ENCODE peak calls at places on chromosomes 2 and 18, in seven cellular contexts. One of them, this sample, is unnamed.
A peak's percentile ranks its signal among the peaks of the same experiment; 100 is the strongest.

GRCh38 chr18:12394428-12394827 is 13.3 kb upstream of the PRELID3A start:
- DNase-seq in stomach: no peak
- DNase-seq in transverse colon: peak; percentile 39
- DNase-seq in SK-N-MC: no peak
- DNase-seq in prostate gland: no peak
- DNase-seq in spleen: peak; percentile 66
- DNase-seq in K562: no peak
- DNase-seq in this sample: no peak

GRCh38 chr2:113832795-113833194 is 57.1 kb upstream of the ACTR3 start:
- DNase-seq in spleen: no peak
- DNase-seq in prostate gland: no peak
- DNase-seq in K562: no peak
- DNase-seq in transverse colon: no peak
- DNase-seq in SK-N-MC: no peak
- DNase-seq in stomach: no peak
- DNase-seq in this sample: no peak

GRCh38 chr2:51322612-51323011 is 290.7 kb upstream of the NRXN1 start:
- DNase-seq in K562: no peak
- DNase-seq in transverse colon: no peak
- DNase-seq in prostate gland: no peak
- DNase-seq in SK-N-MC: no peak
- DNase-seq in stomach: no peak
- DNase-seq in spleen: no peak
- DNase-seq in this sample: no peak

GRCh38 chr2:189086710-189087109 is 92.9 kb downstream of the COL5A2 start:
- DNase-seq in SK-N-MC: no peak
- DNase-seq in K562: no peak
- DNase-seq in stomach: no peak
- DNase-seq in spleen: no peak
- DNase-seq in transverse colon: no peak
- DNase-seq in prostate gland: no peak
- DNase-seq in this sample: no peak

GRCh38 chr2:205708231-205708631 is 25.9 kb downstream of the NRP2 start:
- DNase-seq in stomach: no peak
- DNase-seq in prostate gland: no peak
- DNase-seq in transverse colon: no peak
- DNase-seq in spleen: no peak
- DNase-seq in K562: no peak
- DNase-seq in SK-N-MC: no peak
- DNase-seq in this sample: no peak

GRCh38 chr18:9824474-9824832 is 61.3 kb upstream of the TXNDC2 start:
- DNase-seq in prostate gland: peak; percentile 29
- DNase-seq in stomach: no peak
- DNase-seq in SK-N-MC: no peak
- DNase-seq in K562: no peak
- DNase-seq in transverse colon: no peak
- DNase-seq in spleen: no peak
- DNase-seq in this sample: peak; percentile 91

GRCh38 chr2:115277366-115277765 is 834.9 kb downstream of the DPP10 start:
- DNase-seq in spleen: no peak
- DNase-seq in prostate gland: no peak
- DNase-seq in SK-N-MC: no peak
- DNase-seq in transverse colon: no peak
- DNase-seq in K562: no peak
- DNase-seq in stomach: no peak
- DNase-seq in this sample: no peak

GRCh38 chr2:188326669-188327301 is 35.1 kb downstream of the GULP1 start:
- DNase-seq in stomach: no peak
- DNase-seq in prostate gland: no peak
- DNase-seq in K562: peak; percentile 8
- DNase-seq in transverse colon: no peak
- DNase-seq in spleen: no peak
- DNase-seq in SK-N-MC: no peak
- DNase-seq in this sample: no peak

GRCh38 chr2:240987588-240987987 is 10.8 kb upstream of the SNED1 start:
- DNase-seq in transverse colon: peak; percentile 21
- DNase-seq in stomach: no peak
- DNase-seq in prostate gland: no peak
- DNase-seq in SK-N-MC: no peak
- DNase-seq in spleen: peak; percentile 65
- DNase-seq in K562: no peak
- DNase-seq in this sample: no peak

GRCh38 chr2:173898996-173899395 is 66.2 kb downstream of the SP3 start:
- DNase-seq in K562: no peak
- DNase-seq in prostate gland: no peak
- DNase-seq in SK-N-MC: no peak
- DNase-seq in stomach: no peak
- DNase-seq in spleen: no peak
- DNase-seq in transverse colon: no peak
- DNase-seq in this sample: no peak

GRCh38 chr2:37414470-37414949 is 70.1 kb downstream of the QPCT start:
- DNase-seq in prostate gland: no peak
- DNase-seq in stomach: no peak
- DNase-seq in transverse colon: no peak
- DNase-seq in spleen: no peak
- DNase-seq in K562: peak; percentile 27
- DNase-seq in SK-N-MC: no peak
- DNase-seq in this sample: no peak

DNA sequence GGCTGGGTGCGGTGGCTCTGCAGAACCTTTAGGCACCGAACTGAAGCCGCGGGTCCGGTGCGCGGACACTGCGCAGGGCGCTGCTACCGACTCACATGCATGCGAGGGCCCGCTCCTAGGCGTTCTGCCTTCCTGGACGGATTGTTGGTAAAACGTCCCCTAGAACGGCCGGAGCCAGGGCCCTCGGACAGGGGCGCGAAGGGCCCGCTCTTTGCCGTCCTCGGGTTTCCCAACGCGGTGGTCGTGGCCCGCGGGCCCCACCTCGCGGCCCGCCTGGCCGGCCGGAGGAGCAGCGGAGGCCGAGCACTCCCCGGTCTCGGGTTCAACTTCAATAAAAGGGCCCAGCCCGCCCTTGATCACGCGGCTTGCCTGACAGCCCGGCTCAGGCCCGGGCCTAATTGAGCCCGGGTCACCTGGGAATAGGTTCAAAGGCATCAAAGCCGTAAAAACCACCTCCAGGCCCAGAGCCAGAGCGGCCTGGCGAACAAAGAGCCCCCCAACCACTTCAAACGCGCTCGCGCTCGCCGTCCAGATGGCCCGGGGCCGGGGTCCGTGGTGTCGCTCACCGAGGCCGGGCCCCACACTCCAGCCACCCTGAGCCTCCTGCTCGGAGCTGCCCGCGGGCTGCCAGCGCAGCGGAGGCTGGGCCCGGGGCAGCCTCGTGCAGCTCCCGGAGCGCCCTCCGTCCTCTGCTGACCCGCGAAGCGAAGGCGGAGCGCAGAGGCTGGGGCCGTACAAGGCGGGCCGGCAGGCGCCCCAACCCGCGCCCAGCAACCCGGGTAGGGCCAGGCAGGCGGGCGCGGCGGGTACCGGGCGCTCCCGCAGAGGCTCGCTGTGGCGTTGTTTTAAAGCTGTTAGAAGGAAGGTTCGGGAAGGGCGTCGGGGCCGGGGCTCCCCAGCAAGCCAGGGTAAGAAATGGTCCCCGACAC is 1.1 kb upstream of the TWIST2 start:
- DNase-seq in spleen: no peak
- DNase-seq in SK-N-MC: no peak
- DNase-seq in transverse colon: no peak
- DNase-seq in stomach: no peak
- DNase-seq in prostate gland: no peak
- DNase-seq in K562: no peak
- DNase-seq in this sample: peak; percentile 86
- H3K4me3 ChIP-seq in spleen: peak overlapping the region; percentile 59
- H3K4me3 ChIP-seq in SK-N-MC: no peak overlapping the region
- H3K4me3 ChIP-seq in transverse colon: peak overlapping the region; percentile 60
- H3K4me3 ChIP-seq in stomach: peak overlapping the region; percentile 61
- H3K4me3 ChIP-seq in prostate gland: peak overlapping the region; percentile 54
- H3K4me3 ChIP-seq in K562: no peak overlapping the region
- H3K4me3 ChIP-seq in this sample: peak overlapping the region; percentile 78

DNA sequence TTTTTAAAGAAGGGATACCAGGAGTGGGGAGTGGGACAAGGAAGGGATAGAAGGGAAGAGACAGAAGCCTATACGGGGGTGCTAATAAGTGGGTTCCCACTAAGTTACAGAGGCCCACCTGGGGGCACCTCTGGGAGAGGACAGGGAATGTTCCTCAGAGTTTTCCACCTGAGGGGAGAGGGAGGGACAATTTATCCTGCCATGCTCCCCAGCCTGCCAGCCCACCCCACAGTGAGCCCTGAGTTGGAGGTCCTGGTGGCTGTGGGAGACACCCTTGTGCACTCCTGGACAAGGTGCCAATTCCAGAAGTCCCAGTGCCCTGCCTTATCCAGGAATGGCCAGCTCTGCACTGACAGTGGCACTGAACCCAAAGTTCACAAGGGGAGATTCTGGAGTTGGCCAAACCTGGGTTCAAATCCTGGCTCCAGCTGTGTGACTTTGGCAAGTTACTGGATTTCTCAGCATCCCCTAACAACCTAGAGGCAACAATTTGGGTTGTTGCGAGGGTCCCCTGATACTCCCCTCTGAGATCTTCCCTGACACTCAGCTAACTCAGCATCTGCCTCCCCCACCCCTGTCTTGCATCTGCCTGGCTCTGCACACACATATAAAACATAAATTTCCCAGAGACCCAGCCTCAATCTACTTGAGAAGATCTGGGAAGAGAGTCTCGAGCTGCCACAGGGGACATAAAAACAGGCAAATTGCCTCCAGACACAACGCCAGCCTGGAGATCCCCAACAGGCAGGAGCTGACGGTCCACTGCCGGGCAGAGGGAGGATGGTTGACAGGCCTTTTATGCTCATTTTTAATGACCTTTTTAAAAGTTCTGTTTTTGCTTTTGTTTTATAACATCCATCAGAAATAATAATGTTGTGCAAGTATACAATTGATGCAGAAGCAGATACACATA is 98.7 kb upstream of the ST3GAL5 start:
- DNase-seq in stomach: no peak
- DNase-seq in K562: no peak
- DNase-seq in prostate gland: no peak
- DNase-seq in transverse colon: no peak
- DNase-seq in SK-N-MC: no peak
- DNase-seq in spleen: no peak
- DNase-seq in this sample: peak; percentile 86
- H3K27ac ChIP-seq in stomach: peak overlapping the region; percentile 46
- H3K27ac ChIP-seq in K562: no peak overlapping the region
- H3K27ac ChIP-seq in prostate gland: no peak overlapping the region
- H3K27ac ChIP-seq in transverse colon: peak overlapping the region; percentile 49
- H3K27ac ChIP-seq in SK-N-MC: no peak overlapping the region
- H3K27ac ChIP-seq in spleen: peak overlapping the region; percentile 55
- H3K27ac ChIP-seq in this sample: peak overlapping the region; percentile 74

DNA sequence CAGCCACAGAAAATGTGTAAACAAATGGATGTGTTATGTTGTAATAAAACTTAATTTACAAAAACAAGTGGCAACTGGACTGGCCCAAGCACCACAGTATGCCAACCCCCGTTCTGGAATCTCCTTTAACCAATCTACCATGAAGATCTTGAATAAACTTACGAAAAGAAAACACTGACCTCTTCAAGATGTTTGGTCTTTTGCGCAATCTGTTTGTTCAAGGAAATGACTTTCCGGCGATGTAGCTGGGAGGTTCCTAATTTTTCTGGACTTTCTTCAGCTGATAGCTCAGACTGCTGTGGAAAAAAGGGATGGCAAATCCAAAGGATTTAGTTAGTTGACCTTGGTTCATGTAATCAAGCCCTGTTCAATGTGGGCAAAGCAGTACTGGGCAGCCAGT is 55.7 kb downstream of the CCDC93 start:
- DNase-seq in spleen: no peak
- DNase-seq in stomach: no peak
- DNase-seq in SK-N-MC: no peak
- DNase-seq in prostate gland: peak; percentile 36
- DNase-seq in transverse colon: no peak
- DNase-seq in K562: no peak
- DNase-seq in this sample: no peak
- TF ChIP-seq POLR2AphosphoS5 in spleen: no peak
- TF ChIP-seq POLR2AphosphoS5 in stomach: peak; percentile 30
- TF ChIP-seq POLR2AphosphoS5 in SK-N-MC: no peak
- TF ChIP-seq POLR2AphosphoS5 in prostate gland: peak; percentile 82
- TF ChIP-seq POLR2AphosphoS5 in transverse colon: no peak
- TF ChIP-seq POLR2AphosphoS5 in K562: no peak
- TF ChIP-seq POLR2AphosphoS5 in this sample: no peak

GRCh38 chr2:201233192-201234166 is 26.9 kb upstream of the CASP8 start:
- DNase-seq in SK-N-MC: no peak
- DNase-seq in spleen: peak; percentile 93
- DNase-seq in transverse colon: peak; percentile 92
- DNase-seq in K562: peak; percentile 76
- DNase-seq in prostate gland: peak; percentile 81
- DNase-seq in stomach: peak; percentile 87
- DNase-seq in this sample: peak; percentile 89
- H3K4me3 ChIP-seq in SK-N-MC: peak overlapping the region; percentile 82
- H3K4me3 ChIP-seq in spleen: peak overlapping the region; percentile 53
- H3K4me3 ChIP-seq in transverse colon: peak overlapping the region; percentile 54
- H3K4me3 ChIP-seq in K562: peak overlapping the region; percentile 62
- H3K4me3 ChIP-seq in prostate gland: peak overlapping the region; percentile 34
- H3K4me3 ChIP-seq in stomach: peak overlapping the region; percentile 37
- H3K4me3 ChIP-seq in this sample: peak overlapping the region; percentile 25

DNA sequence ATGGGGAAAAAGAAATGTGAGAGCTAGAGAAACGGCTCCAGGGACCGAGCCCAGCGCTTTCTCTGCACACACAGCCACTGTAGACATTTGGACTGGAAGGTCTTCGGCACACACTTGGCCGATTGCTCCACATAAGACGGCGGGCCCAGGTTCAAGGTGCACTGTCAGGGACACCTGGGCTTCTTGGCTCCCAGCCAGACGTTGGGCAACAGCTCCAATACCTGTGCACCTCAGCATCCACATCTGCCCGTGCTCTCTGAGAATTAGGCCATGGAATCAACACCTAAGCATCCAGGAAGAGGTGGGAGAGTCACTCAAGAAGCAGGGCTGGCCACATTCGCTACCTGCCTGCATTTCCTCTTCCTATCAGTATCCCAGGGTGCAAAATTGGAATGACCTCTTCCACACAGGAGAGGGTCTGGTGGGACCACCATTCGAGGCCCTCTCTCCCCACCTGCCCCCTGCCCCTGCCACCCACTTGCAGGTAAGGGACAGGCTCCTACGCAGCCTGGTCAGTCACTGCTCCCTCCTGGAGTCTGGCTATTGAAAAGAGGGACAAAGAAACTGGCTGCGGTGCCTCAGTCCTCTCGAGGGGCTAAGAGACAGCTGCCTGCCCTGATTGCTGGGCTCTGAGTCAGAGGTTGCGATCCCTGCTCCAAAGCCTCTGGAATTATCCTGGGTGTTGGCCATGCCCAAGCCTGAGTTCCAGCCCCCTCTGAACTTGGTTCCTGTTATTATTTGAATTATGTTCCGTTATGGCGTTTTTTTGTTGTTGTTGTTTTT is 40.1 kb upstream of the TAF1B start:
- DNase-seq in SK-N-MC: no peak
- DNase-seq in K562: no peak
- DNase-seq in spleen: peak; percentile 63
- DNase-seq in transverse colon: peak; percentile 84
- DNase-seq in stomach: no peak
- DNase-seq in prostate gland: peak; percentile 38
- DNase-seq in this sample: no peak
- H3K27ac ChIP-seq in SK-N-MC: no peak overlapping the region
- H3K27ac ChIP-seq in K562: no peak overlapping the region
- H3K27ac ChIP-seq in spleen: no peak overlapping the region
- H3K27ac ChIP-seq in transverse colon: no peak overlapping the region
- H3K27ac ChIP-seq in stomach: no peak overlapping the region
- H3K27ac ChIP-seq in prostate gland: no peak overlapping the region
- H3K27ac ChIP-seq in this sample: peak overlapping the region; percentile 53

GRCh38 chr2:30232027-30232800 is 880 bp downstream of the LBH start:
- DNase-seq in SK-N-MC: no peak
- DNase-seq in K562: peak; percentile 49
- DNase-seq in spleen: peak; percentile 96
- DNase-seq in prostate gland: peak; percentile 27
- DNase-seq in transverse colon: peak; percentile 59
- DNase-seq in stomach: peak; percentile 47
- DNase-seq in this sample: no peak
- TF ChIP-seq POLR2AphosphoS5 in SK-N-MC: peak; percentile 49
- TF ChIP-seq POLR2AphosphoS5 in K562: no peak
- TF ChIP-seq POLR2AphosphoS5 in spleen: peak; percentile 91
- TF ChIP-seq POLR2AphosphoS5 in prostate gland: peak; percentile 15
- TF ChIP-seq POLR2AphosphoS5 in transverse colon: no peak
- TF ChIP-seq POLR2AphosphoS5 in stomach: no peak
- TF ChIP-seq POLR2AphosphoS5 in this sample: peak; percentile 30

This sample was measured in esophagus muscularis mucosa.